ENCODE peak calls at places on chromosomes 3 and 15, in ten cellular contexts. X, H, F, O, V, J, Z, A, C and S are unnamed samples. For H3K36me3 and H3K4me1, the result is how much of the 10 kb centered on the place peaks cover.

GRCh38 chr3:49647741-49648140 is 26.4 kb upstream of the APEH start:
- DNase-seq in V (no peak), Z (no peak), A (no peak), O (no peak), H (no peak), J (peak), C (no peak), F (no peak), X (no peak), S (no peak)

GRCh38 chr15:65942436-65942835 is 73.1 kb downstream of the RAB11A start:
- DNase-seq in F (no peak), O (no peak), Z (no peak), J (no peak), A (no peak), H (no peak), X (peak), C (no peak), V (no peak), S (peak)

GRCh38 chr3:148604270-148605085 is 93.2 kb upstream of the AGTR1 start:
- DNase-seq in J (no peak), C (no peak), F (no peak), H (no peak), A (no peak), O (no peak), V (no peak), Z (no peak), X (no peak), S (no peak)

GRCh38 chr3:65406470-65406869 is 632.2 kb downstream of the MAGI1 start:
- DNase-seq in O (no peak), Z (no peak), V (no peak), C (no peak), J (no peak), A (no peak), H (no peak), X (no peak), F (no peak), S (no peak)

GRCh38 chr15:78910836-78911235 is 34.0 kb downstream of the CTSH start:
- DNase-seq in X (no peak), A (no peak), H (no peak), Z (no peak), F (no peak), O (no peak), V (no peak), C (no peak), J (no peak), S (no peak)

GRCh38 chr15:73362900-73363299 is 5.9 kb downstream of the HCN4 start:
- DNase-seq in X (no peak), A (no peak), V (no peak), H (no peak), F (no peak), Z (no peak), O (peak), C (no peak), J (no peak), S (no peak)

GRCh38 chr3:170826047-170826446 is 43.9 kb downstream of the RPL22L1 start:
- DNase-seq in V (no peak), X (no peak), F (no peak), A (no peak), H (no peak), C (no peak), Z (no peak), J (no peak), O (peak), S (no peak)

GRCh38 chr3:13479332-13479581 is 849 bp upstream of the HDAC11 start:
- DNase-seq in A (no peak), O (peak), C (peak), F (peak), X (no peak), Z (no peak), H (no peak), V (no peak), J (no peak), S (no peak)

GRCh38 chr15:43492266-43492665 is 690 bp downstream of the TP53BP1 start:
- DNase-seq in F (no peak), C (no peak), Z (no peak), X (no peak), H (no peak), O (peak), V (no peak), A (no peak), J (no peak), S (no peak)

GRCh38 chr3:152943645-152944044 is 108.7 kb downstream of the P2RY1 start:
- DNase-seq in X (no peak), J (no peak), Z (no peak), V (no peak), A (no peak), O (no peak), H (no peak), F (no peak), C (no peak), S (no peak)

GRCh38 chr15:39741258-39741657 is 41.4 kb downstream of the FSIP1 start:
- DNase-seq in F (no peak), C (no peak), H (no peak), V (no peak), A (no peak), J (no peak), O (no peak), Z (no peak), X (no peak), S (no peak)

GRCh38 chr15:79970921-79971434 is at the start of gene BCL2A1:
- DNase-seq in X (peak), C (no peak), A (no peak), F (peak), H (peak), O (no peak), V (peak), J (no peak), Z (peak), S (peak)

GRCh38 chr3:99544819-99545281 is 93.5 kb upstream of the COL8A1 start:
- DNase-seq in V (no peak), F (no peak), C (peak), H (no peak), O (no peak), J (no peak), A (no peak), Z (no peak), X (no peak), S (no peak)

GRCh38 chr3:94032187-94032586 is 3.8 kb upstream of the STX19 start:
- DNase-seq in J (no peak), F (no peak), V (no peak), X (no peak), O (no peak), A (no peak), H (no peak), Z (no peak), C (no peak), S (no peak)

GRCh38 chr15:58520464-58520863 is 88.7 kb downstream of the LIPC start:
- DNase-seq in X (no peak), J (no peak), F (no peak), H (no peak), C (no peak), Z (no peak), A (no peak), V (no peak), O (no peak), S (no peak)

GRCh38 chr3:71307884-71308697 is 275.4 kb downstream of the FOXP1 start:
- DNase-seq in C (no peak), J (no peak), V (no peak), H (no peak), X (no peak), F (no peak), Z (no peak), O (no peak), A (no peak), S (no peak)

GRCh38 chr3:126968328-126968994 is 14.5 kb upstream of the PLXNA1 start:
- DNase-seq in J (no peak), V (no peak), F (no peak), X (no peak), H (no peak), O (no peak), A (no peak), Z (no peak), C (no peak), S (no peak)

GRCh38 chr3:102200126-102200525 is 234.7 kb upstream of the ZPLD1 start:
- DNase-seq in F (no peak), X (no peak), A (no peak), Z (no peak), O (no peak), H (no peak), C (no peak), V (peak), J (no peak), S (no peak)

GRCh38 chr3:55486857-55487375 is at the start of gene WNT5A:
- DNase-seq in F (no peak), V (no peak), H (no peak), J (peak), O (peak), A (no peak), C (peak), Z (no peak), X (no peak), S (no peak)

GRCh38 chr15:48592221-48592731 is 53.2 kb downstream of the FBN1 start:
- DNase-seq in F (no peak), A (no peak), H (no peak), Z (no peak), O (no peak), X (no peak), J (no peak), C (no peak), V (no peak), S (no peak)

GRCh38 chr15:87500240-87500639 is 756.3 kb downstream of the NTRK3 start:
- DNase-seq in A (no peak), J (no peak), H (no peak), Z (no peak), O (peak), C (no peak), F (no peak), X (no peak), V (no peak), S (no peak)

GRCh38 chr3:197042539-197042938 is 12.9 kb upstream of the MELTF start:
- DNase-seq in J (no peak), A (no peak), H (no peak), O (no peak), X (no peak), V (no peak), C (no peak), Z (no peak), F (no peak), S (no peak)

GRCh38 chr15:56619881-56620280 is 113.4 kb downstream of the ZNF280D start:
- DNase-seq in O (no peak), J (no peak), F (no peak), X (no peak), V (no peak), H (no peak), C (no peak), Z (no peak), A (no peak), S (no peak)

GRCh38 chr15:46413799-46414198 is 779.0 kb downstream of the SQOR start:
- DNase-seq in V (no peak), H (no peak), X (no peak), O (no peak), F (no peak), Z (no peak), A (no peak), C (no peak), J (no peak), S (no peak)

GRCh38 chr3:53628546-53629395 is 134.4 kb downstream of the CACNA1D start:
- DNase-seq in Z (no peak), A (no peak), X (no peak), F (no peak), O (no peak), H (no peak), J (peak), V (no peak), C (no peak), S (no peak)

GRCh38 chr15:87209891-87210649 is 1046.5 kb downstream of the NTRK3 start:
- DNase-seq in X (no peak), V (peak), A (no peak), J (no peak), Z (no peak), H (no peak), C (no peak), O (no peak), F (no peak), S (no peak)

GRCh38 chr3:58535531-58536500 is 1.2 kb downstream of the ACOX2 start:
- DNase-seq in C (no peak), H (no peak), F (no peak), J (no peak), A (no peak), Z (no peak), O (no peak), X (no peak), V (no peak), S (no peak)

GRCh38 chr15:84570164-84570692 is 30.6 kb upstream of the ZSCAN2 start:
- DNase-seq in O (peak), Z (no peak), V (no peak), J (peak), H (no peak), A (no peak), F (peak), C (peak), X (peak), S (peak)

GRCh38 chr3:72375237-72376154 is 472.7 kb downstream of the SHQ1 start:
- DNase-seq in Z (no peak), J (no peak), O (peak), V (no peak), F (no peak), A (no peak), C (no peak), H (no peak), X (no peak), S (peak)

GRCh38 chr3:71251156-71251775 is 332.3 kb downstream of the FOXP1 start:
- DNase-seq in J (no peak), O (no peak), V (no peak), Z (no peak), H (no peak), C (no peak), F (no peak), X (no peak), A (no peak), S (no peak)

GRCh38 chr3:32105291-32106131 is 909 bp upstream of the GPD1L start:
- DNase-seq in V (no peak), F (no peak), A (no peak), H (no peak), O (no peak), X (no peak), C (no peak), J (no peak), Z (no peak), S (no peak)

GRCh38 chr3:46955157-46955556 is 21.4 kb downstream of the CCDC12 start:
- DNase-seq in X (no peak), V (no peak), O (no peak), J (no peak), Z (no peak), C (no peak), H (no peak), F (no peak), A (no peak), S (no peak)
- H3K27ac ChIP-seq in X (no peak), V (no peak), O (no peak), J (no peak), Z (no peak), C (no peak), H (peak), F (peak), A (no peak), S (peak)

DNA sequence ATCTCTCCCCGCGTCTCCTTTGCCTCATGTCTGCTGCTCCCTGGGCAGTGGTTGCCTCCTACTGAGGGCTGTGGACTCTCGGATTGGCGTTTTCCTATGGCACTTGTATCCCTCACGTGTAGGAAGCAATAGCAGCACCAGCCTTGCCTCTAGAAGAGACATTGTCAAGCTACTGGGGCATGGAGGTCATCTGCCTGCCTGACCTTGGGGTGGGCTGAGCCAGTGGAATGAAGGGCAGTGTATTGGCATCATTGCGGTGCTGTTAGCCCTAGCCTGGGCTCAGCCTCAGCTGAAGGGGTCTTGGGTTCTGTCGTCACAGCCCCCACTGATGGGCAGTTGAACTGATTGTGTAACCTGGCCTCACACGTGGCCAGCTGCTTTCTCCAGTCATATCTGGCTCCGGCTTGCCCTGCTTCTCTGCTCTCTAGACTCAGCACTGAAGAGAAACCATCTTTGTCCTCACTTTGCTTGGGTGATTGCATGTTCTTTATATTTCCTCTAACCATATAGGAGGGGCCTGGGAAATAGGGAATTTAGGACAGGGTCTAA is 8.1 kb downstream of the ABCF3 start:
- DNase-seq in A (no peak), J (no peak), O (no peak), C (no peak), X (no peak), V (no peak), F (no peak), Z (no peak), H (no peak), S (no peak)
- H3K36me3 ChIP-seq in A (half or more), J (half or more), O (under half), C (under half), X (under half), V (under half), F (under half), Z (under half), H (under half), S (half or more)

DNA sequence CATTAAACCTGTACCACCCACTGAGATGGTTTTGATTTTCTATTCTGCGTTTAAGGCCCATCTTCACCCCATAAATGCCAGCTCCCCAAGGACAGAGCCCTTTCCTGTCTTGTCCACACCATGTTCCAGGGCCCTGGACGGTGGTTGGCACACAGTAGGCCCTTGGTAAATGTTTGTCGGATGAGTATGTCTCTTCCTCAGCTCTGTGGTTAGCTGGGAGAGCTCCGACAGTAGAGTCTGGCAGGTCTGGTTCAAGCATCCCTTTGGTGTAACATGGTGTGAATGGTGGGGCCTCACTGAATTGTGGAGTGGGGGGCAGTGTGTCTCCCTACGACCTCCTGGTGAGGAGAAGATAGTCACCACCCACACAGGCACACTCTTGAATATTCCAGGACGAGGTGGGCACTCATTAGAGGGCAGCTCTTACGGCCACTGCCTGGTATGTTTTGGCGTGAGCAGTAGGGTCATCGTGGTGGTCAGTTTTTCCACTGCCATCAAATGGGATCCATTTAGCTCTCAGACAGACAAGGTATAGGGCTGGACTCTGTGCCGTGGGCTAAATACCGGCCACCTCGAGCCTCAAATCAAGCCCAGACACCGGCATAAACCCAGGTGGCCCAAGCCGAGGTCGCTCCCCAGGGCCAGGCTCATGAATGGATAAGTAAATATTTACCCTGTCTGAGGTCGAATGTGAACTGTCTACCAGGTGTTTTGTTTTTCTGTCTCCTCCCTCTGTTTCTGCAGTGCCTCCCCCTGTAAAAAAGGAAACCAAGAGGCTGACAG is 61.3 kb downstream of the SMAD3 start:
- DNase-seq in C (no peak), Z (no peak), H (no peak), V (no peak), F (no peak), J (no peak), X (no peak), O (no peak), A (no peak), S (no peak)
- H3K4me1 ChIP-seq in C (half or more), Z (half or more), H (under half), V (half or more), F (under half), J (under half), X (under half), O (under half), A (half or more), S (half or more)

GRCh38 chr3:136698361-136698760 is 53.8 kb downstream of the STAG1 start:
- DNase-seq in V (no peak), Z (no peak), H (no peak), A (no peak), X (no peak), J (no peak), F (no peak), O (peak), C (no peak), S (no peak)
- H3K27ac ChIP-seq in V (no peak), Z (no peak), H (no peak), A (no peak), X (no peak), J (no peak), F (no peak), O (no peak), C (no peak), S (no peak)

GRCh38 chr3:180329847-180330246 is 272.1 kb upstream of the TTC14 start:
- DNase-seq in X (no peak), C (no peak), A (no peak), V (no peak), O (no peak), F (no peak), J (no peak), Z (no peak), H (no peak), S (no peak)
- H3K36me3 ChIP-seq in X (under half), C (under half), A (under half), V (under half), O (under half), F (under half), J (under half), Z (under half), H (under half), S (under half)

GRCh38 chr15:42364529-42364928 is 5.2 kb downstream of the CAPN3 start:
- DNase-seq in H (no peak), Z (no peak), J (peak), X (no peak), A (no peak), F (no peak), C (peak), O (no peak), V (no peak), S (no peak)
- H3K4me1 ChIP-seq in H (under half), Z (under half), J (under half), X (under half), A (under half), F (under half), C (under half), O (under half), V (under half), S (under half)

GRCh38 chr15:35705885-35706590 is 160.1 kb upstream of the DPH6 start:
- DNase-seq in V (no peak), H (no peak), A (no peak), C (no peak), Z (no peak), O (no peak), F (no peak), J (peak), X (no peak), S (no peak)
- H3K27ac ChIP-seq in V (no peak), H (no peak), A (no peak), C (no peak), Z (no peak), O (no peak), F (no peak), J (peak), X (no peak), S (no peak)

DNA sequence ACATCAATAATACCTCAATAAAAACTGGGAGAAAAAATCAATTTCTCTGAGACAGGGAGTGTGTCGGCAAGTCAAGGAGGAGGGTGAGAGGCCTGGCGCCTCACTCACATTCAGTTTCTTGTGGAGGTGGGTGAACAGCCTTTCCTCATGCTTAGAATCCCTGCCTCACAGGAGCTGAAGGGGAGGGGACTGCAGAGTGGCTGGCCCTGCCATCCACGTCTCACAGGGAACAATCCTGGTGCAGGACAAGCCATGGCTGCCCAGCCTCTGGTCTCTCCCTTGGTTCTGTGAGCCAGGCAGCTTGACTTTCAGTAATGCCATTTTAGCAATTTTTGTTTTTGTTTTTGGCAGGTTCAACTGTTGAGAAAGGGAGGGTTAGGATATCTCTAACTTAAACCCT is 126.5 kb upstream of the HACD2 start:
- DNase-seq in V (no peak), H (no peak), F (no peak), J (no peak), Z (no peak), X (no peak), O (no peak), C (no peak), A (no peak), S (no peak)
- H3K36me3 ChIP-seq in V (under half), H (under half), F (under half), J (under half), Z (under half), X (under half), O (under half), C (under half), A (under half), S (under half)